ENCODE peak calls at places on chromosome 5, in seven cellular contexts. One of them, this sample, is unnamed.

GRCh38 chr5:126369995-126370731 is 53.0 kb upstream of the GRAMD2B start:
- DNase-seq in AML-193: no peak
- DNase-seq in GM13976: no peak
- DNase-seq in mammary epithelial cell: no peak
- DNase-seq in astrocyte of the cerebellum: no peak
- DNase-seq in activated CD4-positive, alpha-beta memory T cell treated with anti-CD3 and anti-CD28 coated beads, Interleukin-2, amount 10 ng/mL, durations not matched to agents 7 days and 5 days: no peak
- DNase-seq in effector CD4-positive, alpha-beta T cell: no peak
- DNase-seq in this sample: no peak

GRCh38 chr5:68457298-68457697 is 241.7 kb downstream of the PIK3R1 start:
- DNase-seq in AML-193: no peak
- DNase-seq in GM13976: no peak
- DNase-seq in mammary epithelial cell: no peak
- DNase-seq in astrocyte of the cerebellum: no peak
- DNase-seq in activated CD4-positive, alpha-beta memory T cell treated with anti-CD3 and anti-CD28 coated beads, Interleukin-2, amount 10 ng/mL, durations not matched to agents 7 days and 5 days: no peak
- DNase-seq in effector CD4-positive, alpha-beta T cell: no peak
- DNase-seq in this sample: no peak

GRCh38 chr5:75020016-75020656 is 32.2 kb downstream of the GCNT4 start:
- DNase-seq in AML-193: no peak
- DNase-seq in GM13976: no peak
- DNase-seq in mammary epithelial cell: no peak
- DNase-seq in astrocyte of the cerebellum: no peak
- DNase-seq in activated CD4-positive, alpha-beta memory T cell treated with anti-CD3 and anti-CD28 coated beads, Interleukin-2, amount 10 ng/mL, durations not matched to agents 7 days and 5 days: no peak
- DNase-seq in effector CD4-positive, alpha-beta T cell: no peak
- DNase-seq in this sample: no peak

GRCh38 chr5:37417347-37417746 is 38.2 kb downstream of the WDR70 start:
- DNase-seq in AML-193: no peak
- DNase-seq in GM13976: no peak
- DNase-seq in mammary epithelial cell: no peak
- DNase-seq in astrocyte of the cerebellum: no peak
- DNase-seq in activated CD4-positive, alpha-beta memory T cell treated with anti-CD3 and anti-CD28 coated beads, Interleukin-2, amount 10 ng/mL, durations not matched to agents 7 days and 5 days: no peak
- DNase-seq in effector CD4-positive, alpha-beta T cell: no peak
- DNase-seq in this sample: no peak

GRCh38 chr5:171745602-171746001 is 40.0 kb upstream of the SMIM23 start:
- DNase-seq in AML-193: no peak
- DNase-seq in GM13976: no peak
- DNase-seq in mammary epithelial cell: no peak
- DNase-seq in astrocyte of the cerebellum: no peak
- DNase-seq in activated CD4-positive, alpha-beta memory T cell treated with anti-CD3 and anti-CD28 coated beads, Interleukin-2, amount 10 ng/mL, durations not matched to agents 7 days and 5 days: no peak
- DNase-seq in effector CD4-positive, alpha-beta T cell: no peak
- DNase-seq in this sample: no peak

GRCh38 chr5:73160239-73160671 is 12.7 kb upstream of the TMEM174 start:
- DNase-seq in AML-193: no peak
- DNase-seq in GM13976: no peak
- DNase-seq in mammary epithelial cell: no peak
- DNase-seq in astrocyte of the cerebellum: peak
- DNase-seq in activated CD4-positive, alpha-beta memory T cell treated with anti-CD3 and anti-CD28 coated beads, Interleukin-2, amount 10 ng/mL, durations not matched to agents 7 days and 5 days: peak
- DNase-seq in effector CD4-positive, alpha-beta T cell: no peak
- DNase-seq in this sample: peak

GRCh38 chr5:180114304-180115003 is 42.9 kb upstream of the RNF130 start:
- DNase-seq in AML-193: no peak
- DNase-seq in GM13976: no peak
- DNase-seq in mammary epithelial cell: no peak
- DNase-seq in astrocyte of the cerebellum: no peak
- DNase-seq in activated CD4-positive, alpha-beta memory T cell treated with anti-CD3 and anti-CD28 coated beads, Interleukin-2, amount 10 ng/mL, durations not matched to agents 7 days and 5 days: no peak
- DNase-seq in effector CD4-positive, alpha-beta T cell: no peak
- DNase-seq in this sample: no peak

GRCh38 chr5:154090656-154091055 is 51.9 kb downstream of the MFAP3 start:
- DNase-seq in AML-193: no peak
- DNase-seq in GM13976: no peak
- DNase-seq in mammary epithelial cell: no peak
- DNase-seq in astrocyte of the cerebellum: no peak
- DNase-seq in activated CD4-positive, alpha-beta memory T cell treated with anti-CD3 and anti-CD28 coated beads, Interleukin-2, amount 10 ng/mL, durations not matched to agents 7 days and 5 days: no peak
- DNase-seq in effector CD4-positive, alpha-beta T cell: no peak
- DNase-seq in this sample: no peak

GRCh38 chr5:80755634-80756033 is 100.9 kb upstream of the DHFR start:
- DNase-seq in AML-193: peak
- DNase-seq in GM13976: peak
- DNase-seq in mammary epithelial cell: peak
- DNase-seq in astrocyte of the cerebellum: no peak
- DNase-seq in activated CD4-positive, alpha-beta memory T cell treated with anti-CD3 and anti-CD28 coated beads, Interleukin-2, amount 10 ng/mL, durations not matched to agents 7 days and 5 days: peak
- DNase-seq in effector CD4-positive, alpha-beta T cell: no peak
- DNase-seq in this sample: peak

GRCh38 chr5:37272564-37272963 is 23.4 kb upstream of the CPLANE1 start:
- DNase-seq in AML-193: no peak
- DNase-seq in GM13976: no peak
- DNase-seq in mammary epithelial cell: peak
- DNase-seq in astrocyte of the cerebellum: no peak
- DNase-seq in activated CD4-positive, alpha-beta memory T cell treated with anti-CD3 and anti-CD28 coated beads, Interleukin-2, amount 10 ng/mL, durations not matched to agents 7 days and 5 days: no peak
- DNase-seq in effector CD4-positive, alpha-beta T cell: no peak
- DNase-seq in this sample: no peak

GRCh38 chr5:156181656-156182055 is 145.3 kb upstream of the SGCD start:
- DNase-seq in AML-193: no peak
- DNase-seq in GM13976: no peak
- DNase-seq in mammary epithelial cell: no peak
- DNase-seq in astrocyte of the cerebellum: no peak
- DNase-seq in activated CD4-positive, alpha-beta memory T cell treated with anti-CD3 and anti-CD28 coated beads, Interleukin-2, amount 10 ng/mL, durations not matched to agents 7 days and 5 days: no peak
- DNase-seq in effector CD4-positive, alpha-beta T cell: no peak
- DNase-seq in this sample: no peak

GRCh38 chr5:97618721-97619120 is 435.7 kb upstream of the RIOK2 start:
- DNase-seq in AML-193: no peak
- DNase-seq in GM13976: no peak
- DNase-seq in mammary epithelial cell: peak
- DNase-seq in astrocyte of the cerebellum: peak
- DNase-seq in activated CD4-positive, alpha-beta memory T cell treated with anti-CD3 and anti-CD28 coated beads, Interleukin-2, amount 10 ng/mL, durations not matched to agents 7 days and 5 days: no peak
- DNase-seq in effector CD4-positive, alpha-beta T cell: no peak
- DNase-seq in this sample: no peak

GRCh38 chr5:60184599-60184998 is 291.1 kb upstream of the PDE4D start:
- DNase-seq in AML-193: no peak
- DNase-seq in GM13976: no peak
- DNase-seq in mammary epithelial cell: peak
- DNase-seq in astrocyte of the cerebellum: no peak
- DNase-seq in activated CD4-positive, alpha-beta memory T cell treated with anti-CD3 and anti-CD28 coated beads, Interleukin-2, amount 10 ng/mL, durations not matched to agents 7 days and 5 days: no peak
- DNase-seq in effector CD4-positive, alpha-beta T cell: no peak
- DNase-seq in this sample: no peak

GRCh38 chr5:43313854-43314457 is 744 bp upstream of the HMGCS1 start:
- DNase-seq in AML-193: no peak
- DNase-seq in GM13976: no peak
- DNase-seq in mammary epithelial cell: no peak
- DNase-seq in astrocyte of the cerebellum: no peak
- DNase-seq in activated CD4-positive, alpha-beta memory T cell treated with anti-CD3 and anti-CD28 coated beads, Interleukin-2, amount 10 ng/mL, durations not matched to agents 7 days and 5 days: no peak
- DNase-seq in effector CD4-positive, alpha-beta T cell: no peak
- DNase-seq in this sample: no peak

GRCh38 chr5:79069488-79070001 is at the start of the genes BHMT2 and DMGDH:
- DNase-seq in AML-193: no peak
- DNase-seq in GM13976: peak
- DNase-seq in mammary epithelial cell: no peak
- DNase-seq in astrocyte of the cerebellum: no peak
- DNase-seq in activated CD4-positive, alpha-beta memory T cell treated with anti-CD3 and anti-CD28 coated beads, Interleukin-2, amount 10 ng/mL, durations not matched to agents 7 days and 5 days: no peak
- DNase-seq in effector CD4-positive, alpha-beta T cell: no peak
- DNase-seq in this sample: no peak

GRCh38 chr5:60522299-60522915 is 177.6 kb downstream of the DEPDC1B start:
- DNase-seq in AML-193: no peak
- DNase-seq in GM13976: peak
- DNase-seq in mammary epithelial cell: no peak
- DNase-seq in astrocyte of the cerebellum: no peak
- DNase-seq in activated CD4-positive, alpha-beta memory T cell treated with anti-CD3 and anti-CD28 coated beads, Interleukin-2, amount 10 ng/mL, durations not matched to agents 7 days and 5 days: no peak
- DNase-seq in effector CD4-positive, alpha-beta T cell: no peak
- DNase-seq in this sample: peak

GRCh38 chr5:124030043-124030461 is 518.1 kb downstream of the CSNK1G3 start:
- DNase-seq in AML-193: no peak
- DNase-seq in GM13976: no peak
- DNase-seq in mammary epithelial cell: no peak
- DNase-seq in astrocyte of the cerebellum: no peak
- DNase-seq in activated CD4-positive, alpha-beta memory T cell treated with anti-CD3 and anti-CD28 coated beads, Interleukin-2, amount 10 ng/mL, durations not matched to agents 7 days and 5 days: no peak
- DNase-seq in effector CD4-positive, alpha-beta T cell: no peak
- DNase-seq in this sample: no peak

GRCh38 chr5:9188131-9188530 is 357.7 kb downstream of the SEMA5A start:
- DNase-seq in AML-193: no peak
- DNase-seq in GM13976: no peak
- DNase-seq in mammary epithelial cell: peak
- DNase-seq in astrocyte of the cerebellum: no peak
- DNase-seq in activated CD4-positive, alpha-beta memory T cell treated with anti-CD3 and anti-CD28 coated beads, Interleukin-2, amount 10 ng/mL, durations not matched to agents 7 days and 5 days: peak
- DNase-seq in effector CD4-positive, alpha-beta T cell: no peak
- DNase-seq in this sample: no peak

GRCh38 chr5:163727028-163727427 is 221.6 kb downstream of the MAT2B start:
- DNase-seq in AML-193: peak
- DNase-seq in GM13976: no peak
- DNase-seq in mammary epithelial cell: no peak
- DNase-seq in astrocyte of the cerebellum: no peak
- DNase-seq in activated CD4-positive, alpha-beta memory T cell treated with anti-CD3 and anti-CD28 coated beads, Interleukin-2, amount 10 ng/mL, durations not matched to agents 7 days and 5 days: no peak
- DNase-seq in effector CD4-positive, alpha-beta T cell: no peak
- DNase-seq in this sample: peak

GRCh38 chr5:91132552-91132951 is 250.6 kb downstream of the ARRDC3 start:
- DNase-seq in AML-193: no peak
- DNase-seq in GM13976: no peak
- DNase-seq in mammary epithelial cell: no peak
- DNase-seq in astrocyte of the cerebellum: no peak
- DNase-seq in activated CD4-positive, alpha-beta memory T cell treated with anti-CD3 and anti-CD28 coated beads, Interleukin-2, amount 10 ng/mL, durations not matched to agents 7 days and 5 days: no peak
- DNase-seq in effector CD4-positive, alpha-beta T cell: no peak
- DNase-seq in this sample: peak

GRCh38 chr5:141877478-141878185 is 578 bp downstream of the PCDH1 start:
- DNase-seq in AML-193: no peak
- DNase-seq in GM13976: no peak
- DNase-seq in mammary epithelial cell: peak
- DNase-seq in astrocyte of the cerebellum: no peak
- DNase-seq in activated CD4-positive, alpha-beta memory T cell treated with anti-CD3 and anti-CD28 coated beads, Interleukin-2, amount 10 ng/mL, durations not matched to agents 7 days and 5 days: no peak
- DNase-seq in effector CD4-positive, alpha-beta T cell: no peak
- DNase-seq in this sample: no peak

GRCh38 chr5:75414241-75414640 is 77.2 kb downstream of the HMGCR start:
- DNase-seq in AML-193: no peak
- DNase-seq in GM13976: no peak
- DNase-seq in mammary epithelial cell: no peak
- DNase-seq in astrocyte of the cerebellum: no peak
- DNase-seq in activated CD4-positive, alpha-beta memory T cell treated with anti-CD3 and anti-CD28 coated beads, Interleukin-2, amount 10 ng/mL, durations not matched to agents 7 days and 5 days: no peak
- DNase-seq in effector CD4-positive, alpha-beta T cell: no peak
- DNase-seq in this sample: no peak

GRCh38 chr5:78253201-78253600 is 41.3 kb downstream of the AP3B1 start:
- DNase-seq in AML-193: no peak
- DNase-seq in GM13976: no peak
- DNase-seq in mammary epithelial cell: no peak
- DNase-seq in astrocyte of the cerebellum: no peak
- DNase-seq in activated CD4-positive, alpha-beta memory T cell treated with anti-CD3 and anti-CD28 coated beads, Interleukin-2, amount 10 ng/mL, durations not matched to agents 7 days and 5 days: no peak
- DNase-seq in effector CD4-positive, alpha-beta T cell: no peak
- DNase-seq in this sample: no peak

GRCh38 chr5:17808566-17808965 is 174.3 kb downstream of the TAF11L14 start:
- DNase-seq in AML-193: no peak
- DNase-seq in GM13976: no peak
- DNase-seq in mammary epithelial cell: no peak
- DNase-seq in astrocyte of the cerebellum: no peak
- DNase-seq in activated CD4-positive, alpha-beta memory T cell treated with anti-CD3 and anti-CD28 coated beads, Interleukin-2, amount 10 ng/mL, durations not matched to agents 7 days and 5 days: no peak
- DNase-seq in effector CD4-positive, alpha-beta T cell: no peak
- DNase-seq in this sample: no peak

GRCh38 chr5:97101189-97101910 is 41.1 kb downstream of the LIX1 start:
- DNase-seq in AML-193: no peak
- DNase-seq in GM13976: no peak
- DNase-seq in mammary epithelial cell: no peak
- DNase-seq in astrocyte of the cerebellum: no peak
- DNase-seq in activated CD4-positive, alpha-beta memory T cell treated with anti-CD3 and anti-CD28 coated beads, Interleukin-2, amount 10 ng/mL, durations not matched to agents 7 days and 5 days: no peak
- DNase-seq in effector CD4-positive, alpha-beta T cell: no peak
- DNase-seq in this sample: no peak

GRCh38 chr5:179612577-179613459 is 10.7 kb downstream of the HNRNPH1 start:
- DNase-seq in AML-193: no peak
- DNase-seq in GM13976: no peak
- DNase-seq in mammary epithelial cell: no peak
- DNase-seq in astrocyte of the cerebellum: no peak
- DNase-seq in activated CD4-positive, alpha-beta memory T cell treated with anti-CD3 and anti-CD28 coated beads, Interleukin-2, amount 10 ng/mL, durations not matched to agents 7 days and 5 days: no peak
- DNase-seq in effector CD4-positive, alpha-beta T cell: no peak
- DNase-seq in this sample: no peak

GRCh38 chr5:71693828-71694427 is 25.1 kb upstream of the CARTPT start:
- DNase-seq in AML-193: no peak
- DNase-seq in GM13976: no peak
- DNase-seq in mammary epithelial cell: no peak
- DNase-seq in astrocyte of the cerebellum: no peak
- DNase-seq in activated CD4-positive, alpha-beta memory T cell treated with anti-CD3 and anti-CD28 coated beads, Interleukin-2, amount 10 ng/mL, durations not matched to agents 7 days and 5 days: no peak
- DNase-seq in effector CD4-positive, alpha-beta T cell: no peak
- DNase-seq in this sample: no peak

GRCh38 chr5:465591-466403 is 22.8 kb downstream of the EXOC3 start:
- DNase-seq in AML-193: no peak
- DNase-seq in GM13976: no peak
- DNase-seq in mammary epithelial cell: no peak
- DNase-seq in astrocyte of the cerebellum: no peak
- DNase-seq in activated CD4-positive, alpha-beta memory T cell treated with anti-CD3 and anti-CD28 coated beads, Interleukin-2, amount 10 ng/mL, durations not matched to agents 7 days and 5 days: no peak
- DNase-seq in effector CD4-positive, alpha-beta T cell: no peak
- DNase-seq in this sample: no peak

GRCh38 chr5:81626524-81626923 is 124.4 kb downstream of the SSBP2 start:
- DNase-seq in AML-193: no peak
- DNase-seq in GM13976: no peak
- DNase-seq in mammary epithelial cell: peak
- DNase-seq in astrocyte of the cerebellum: no peak
- DNase-seq in activated CD4-positive, alpha-beta memory T cell treated with anti-CD3 and anti-CD28 coated beads, Interleukin-2, amount 10 ng/mL, durations not matched to agents 7 days and 5 days: no peak
- DNase-seq in effector CD4-positive, alpha-beta T cell: no peak
- DNase-seq in this sample: no peak

GRCh38 chr5:16791036-16791705 is 144.9 kb downstream of the MYO10 start:
- DNase-seq in AML-193: peak
- DNase-seq in GM13976: peak
- DNase-seq in mammary epithelial cell: peak
- DNase-seq in astrocyte of the cerebellum: peak
- DNase-seq in activated CD4-positive, alpha-beta memory T cell treated with anti-CD3 and anti-CD28 coated beads, Interleukin-2, amount 10 ng/mL, durations not matched to agents 7 days and 5 days: no peak
- DNase-seq in effector CD4-positive, alpha-beta T cell: no peak
- DNase-seq in this sample: peak

GRCh38 chr5:163350083-163350482 is 87.3 kb upstream of the CCNG1 start:
- DNase-seq in AML-193: peak
- DNase-seq in GM13976: no peak
- DNase-seq in mammary epithelial cell: no peak
- DNase-seq in astrocyte of the cerebellum: no peak
- DNase-seq in activated CD4-positive, alpha-beta memory T cell treated with anti-CD3 and anti-CD28 coated beads, Interleukin-2, amount 10 ng/mL, durations not matched to agents 7 days and 5 days: no peak
- DNase-seq in effector CD4-positive, alpha-beta T cell: no peak
- DNase-seq in this sample: no peak

GRCh38 chr5:61397937-61398336 is 65.9 kb downstream of the ZSWIM6 start:
- DNase-seq in AML-193: no peak
- DNase-seq in GM13976: no peak
- DNase-seq in mammary epithelial cell: no peak
- DNase-seq in astrocyte of the cerebellum: no peak
- DNase-seq in activated CD4-positive, alpha-beta memory T cell treated with anti-CD3 and anti-CD28 coated beads, Interleukin-2, amount 10 ng/mL, durations not matched to agents 7 days and 5 days: no peak
- DNase-seq in effector CD4-positive, alpha-beta T cell: no peak
- DNase-seq in this sample: no peak

GRCh38 chr5:56321236-56321881 is 88.2 kb upstream of the ANKRD55 start:
- DNase-seq in AML-193: no peak
- DNase-seq in GM13976: no peak
- DNase-seq in mammary epithelial cell: no peak
- DNase-seq in astrocyte of the cerebellum: no peak
- DNase-seq in activated CD4-positive, alpha-beta memory T cell treated with anti-CD3 and anti-CD28 coated beads, Interleukin-2, amount 10 ng/mL, durations not matched to agents 7 days and 5 days: no peak
- DNase-seq in effector CD4-positive, alpha-beta T cell: no peak
- DNase-seq in this sample: no peak

GRCh38 chr5:67350185-67350584 is 153.6 kb upstream of the CD180 start:
- DNase-seq in AML-193: no peak
- DNase-seq in GM13976: no peak
- DNase-seq in mammary epithelial cell: no peak
- DNase-seq in astrocyte of the cerebellum: no peak
- DNase-seq in activated CD4-positive, alpha-beta memory T cell treated with anti-CD3 and anti-CD28 coated beads, Interleukin-2, amount 10 ng/mL, durations not matched to agents 7 days and 5 days: no peak
- DNase-seq in effector CD4-positive, alpha-beta T cell: no peak
- DNase-seq in this sample: no peak

GRCh38 chr5:143275871-143276363 is 127.6 kb downstream of the NR3C1 start:
- DNase-seq in AML-193: no peak
- DNase-seq in GM13976: no peak
- DNase-seq in mammary epithelial cell: no peak
- DNase-seq in astrocyte of the cerebellum: no peak
- DNase-seq in activated CD4-positive, alpha-beta memory T cell treated with anti-CD3 and anti-CD28 coated beads, Interleukin-2, amount 10 ng/mL, durations not matched to agents 7 days and 5 days: no peak
- DNase-seq in effector CD4-positive, alpha-beta T cell: no peak
- DNase-seq in this sample: no peak

GRCh38 chr5:145827275-145827674 is 7.9 kb downstream of the PRELID2 start:
- DNase-seq in AML-193: no peak
- DNase-seq in GM13976: no peak
- DNase-seq in mammary epithelial cell: peak
- DNase-seq in astrocyte of the cerebellum: no peak
- DNase-seq in activated CD4-positive, alpha-beta memory T cell treated with anti-CD3 and anti-CD28 coated beads, Interleukin-2, amount 10 ng/mL, durations not matched to agents 7 days and 5 days: no peak
- DNase-seq in effector CD4-positive, alpha-beta T cell: no peak
- DNase-seq in this sample: no peak